ENCODE peak calls at places on chromosomes 3 and 15, in seven cellular contexts. E is GM20000, M is K562, G is upper lobe of right lung, T is AG09309, W is psoas muscle, A is cardiac fibroblast. B is an unnamed sample.

GRCh38 chr15:62708470-62708869 is 334.1 kb upstream of the TPM1 start:
- DNase-seq in E (no peak), M (no peak), G (no peak), T (no peak), W (no peak), A (no peak), B (no peak)

GRCh38 chr15:76968310-76968709 is 26.6 kb upstream of the PSTPIP1 start:
- DNase-seq in E (no peak), M (no peak), G (no peak), T (no peak), W (no peak), A (peak), B (no peak)

GRCh38 chr3:151931171-151931570 is 57.7 kb downstream of the SUCNR1 start:
- DNase-seq in E (no peak), M (no peak), G (no peak), T (no peak), W (no peak), A (no peak), B (no peak)

GRCh38 chr3:11226042-11226370 is 46.2 kb upstream of the ATG7 start:
- DNase-seq in E (no peak), M (no peak), G (no peak), T (no peak), W (no peak), A (no peak), B (no peak)

GRCh38 chr3:165667676-165668075 is 169.5 kb downstream of the BCHE start:
- DNase-seq in E (no peak), M (no peak), G (no peak), T (no peak), W (no peak), A (no peak), B (no peak)

GRCh38 chr3:177196473-177197040 is 725 bp downstream of the TBL1XR1 start:
- DNase-seq in E (peak), M (peak), G (peak), T (no peak), W (no peak), A (peak), B (peak)

GRCh38 chr3:138078901-138079344 is 36.5 kb downstream of the DZIP1L start:
- DNase-seq in E (no peak), M (no peak), G (no peak), T (peak), W (no peak), A (peak), B (no peak)

GRCh38 chr15:59186501-59186900 is 20.1 kb upstream of the LDHAL6B start:
- DNase-seq in E (no peak), M (no peak), G (no peak), T (no peak), W (no peak), A (no peak), B (no peak)

GRCh38 chr3:115792206-115792955 is 169.1 kb downstream of the GAP43 start:
- DNase-seq in E (peak), M (no peak), G (no peak), T (no peak), W (no peak), A (no peak), B (no peak)

GRCh38 chr3:39000008-39000450 is 51.7 kb downstream of the SCN11A start:
- DNase-seq in E (peak), M (peak), G (no peak), T (peak), W (no peak), A (peak), B (no peak)

DNA sequence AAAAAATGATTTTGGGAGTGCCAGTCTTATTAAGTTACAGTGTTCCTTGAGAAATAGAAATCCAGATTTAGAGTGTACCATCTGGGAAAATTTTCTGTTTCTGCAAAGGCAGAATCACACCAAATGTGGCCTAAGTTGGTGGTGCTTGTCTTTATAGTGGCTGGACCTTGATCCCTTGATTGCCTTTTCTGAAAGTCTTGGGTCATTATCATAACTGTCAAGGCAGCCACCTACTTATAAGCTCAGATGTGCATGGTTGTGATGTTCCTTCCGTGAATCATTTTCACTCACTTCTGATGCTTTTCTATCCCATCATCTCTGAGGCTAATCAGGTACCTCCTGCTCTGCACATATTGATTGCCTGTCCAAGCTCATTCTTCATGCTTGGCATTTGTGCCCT is 20.1 kb downstream of the CMSS1 start:
- DNase-seq in E (no peak), M (no peak), G (no peak), T (no peak), W (no peak), A (no peak), B (no peak)
- TF ChIP-seq CTCF in E (no peak), M (no peak), G (no peak), T (no peak), W (no peak), A (no peak), B (no peak)

DNA sequence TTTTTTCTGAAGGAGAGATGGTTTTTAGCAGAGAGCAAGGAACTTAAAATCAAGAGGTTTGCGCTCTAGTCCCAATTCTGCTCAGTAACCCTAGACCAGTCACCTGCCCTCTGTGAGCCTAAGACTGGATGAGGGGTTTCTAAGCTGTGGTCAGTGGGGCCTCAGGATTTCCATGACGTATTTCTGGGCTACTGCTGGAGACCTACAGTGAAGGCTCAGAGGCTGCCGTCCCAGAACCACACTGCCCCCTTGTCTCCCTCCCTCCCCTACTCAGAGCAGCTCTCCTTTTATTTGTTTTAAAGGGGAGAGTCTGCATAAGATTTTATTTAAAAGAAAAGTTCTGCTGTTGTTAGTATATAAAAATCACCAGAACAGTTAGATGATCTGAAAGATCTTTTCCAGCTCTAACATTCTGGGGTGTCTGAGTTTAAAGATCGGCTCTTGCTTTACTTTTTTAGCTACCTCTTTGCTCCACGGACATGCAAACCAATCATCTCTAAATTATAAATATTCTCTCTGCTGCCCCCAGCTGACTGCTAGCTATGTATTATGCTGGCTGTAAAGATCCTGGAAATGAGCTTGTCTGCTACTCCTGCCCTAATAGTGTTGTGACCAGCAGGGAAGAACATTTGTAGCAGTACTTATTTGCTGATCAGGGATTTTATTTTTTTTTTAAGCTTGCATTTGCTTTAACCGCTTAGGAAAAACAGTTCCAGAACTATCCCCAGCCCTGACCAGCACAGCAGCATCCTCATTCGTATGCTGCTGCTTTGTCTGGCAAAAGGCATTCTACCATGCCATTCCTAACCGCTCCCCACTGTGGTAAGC is 28.6 kb upstream of the NDUFB4 start:
- DNase-seq in E (no peak), M (no peak), G (no peak), T (no peak), W (no peak), A (peak), B (no peak)
- TF ChIP-seq CTCF in E (no peak), M (peak), G (peak), T (peak), W (peak), A (peak), B (no peak)

DNA sequence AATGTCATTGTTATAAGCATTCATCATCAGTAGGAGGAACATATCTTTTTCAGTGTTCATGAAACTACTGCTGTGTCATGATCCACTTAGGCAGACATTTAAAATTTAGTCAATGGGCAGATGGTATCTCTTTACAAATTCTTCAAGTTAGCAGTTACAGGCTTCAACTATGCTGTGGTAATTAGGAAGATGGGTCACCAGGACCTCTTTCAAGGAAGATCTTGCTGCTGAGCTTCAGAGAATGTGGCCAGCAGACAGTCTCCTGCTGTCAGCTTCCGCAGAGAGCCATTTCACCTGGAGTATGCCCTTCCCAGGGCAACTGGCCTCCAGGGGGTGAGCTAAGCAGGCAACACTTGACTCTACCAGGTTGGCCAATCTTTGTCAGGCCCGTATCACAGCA is 19.4 kb downstream of the IFT57 start:
- DNase-seq in E (no peak), M (no peak), G (no peak), T (peak), W (no peak), A (no peak), B (no peak)
- TF ChIP-seq CTCF in E (no peak), M (no peak), G (no peak), T (peak), W (no peak), A (no peak), B (no peak)

GRCh38 chr15:42593143-42593542 is 17.7 kb downstream of the STARD9 start:
- DNase-seq in E (no peak), M (no peak), G (no peak), T (no peak), W (peak), A (no peak), B (no peak)

GRCh38 chr15:42590619-42591237 is 15.3 kb downstream of the STARD9 start:
- DNase-seq in E (no peak), M (no peak), G (no peak), T (no peak), W (no peak), A (no peak), B (no peak)

GRCh38 chr15:42595641-42596240 is 20.3 kb downstream of the STARD9 start:
- DNase-seq in E (no peak), M (no peak), G (no peak), T (no peak), W (no peak), A (peak), B (no peak)

DNA sequence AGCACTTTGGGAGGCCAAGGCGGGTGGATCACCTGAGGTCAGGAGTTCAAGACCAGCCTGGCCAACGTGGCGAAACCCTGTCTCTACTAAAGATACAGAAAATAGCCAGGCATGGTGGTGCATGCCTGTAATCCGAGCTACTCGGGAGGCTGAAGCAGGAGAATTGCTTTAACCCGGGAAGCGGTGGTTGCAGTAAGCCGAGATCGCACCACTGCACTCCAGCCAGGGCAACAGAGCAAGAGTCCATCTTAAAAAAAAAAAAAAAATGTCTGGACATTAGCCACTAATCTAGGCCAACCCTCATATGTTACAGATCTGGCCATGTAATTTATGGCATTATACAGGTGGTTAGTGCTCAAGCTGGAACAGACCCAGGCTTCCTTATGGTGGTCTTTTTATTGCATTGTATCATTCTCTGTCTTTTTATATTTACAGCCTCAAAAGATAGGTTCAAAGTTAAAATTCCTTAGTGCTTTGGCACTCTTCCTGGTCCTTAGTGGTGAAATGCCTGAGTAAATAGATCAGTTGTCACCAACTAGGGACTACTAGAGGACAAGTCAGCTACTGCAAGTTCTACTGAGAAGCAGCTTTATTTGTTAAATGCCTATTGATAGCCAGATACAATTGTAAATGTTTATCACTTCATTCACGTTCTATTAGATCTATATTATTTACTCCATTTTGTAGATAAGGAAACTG is 16.0 kb downstream of the STARD9 start:
- DNase-seq in E (no peak), M (peak), G (no peak), T (no peak), W (no peak), A (peak), B (no peak)
- TF ChIP-seq CTCF in E (peak), M (peak), G (peak), T (peak), W (peak), A (peak), B (no peak)

GRCh38 chr3:133589503-133589902 is 16.0 kb downstream of the CDV3 start:
- DNase-seq in E (no peak), M (no peak), G (no peak), T (no peak), W (no peak), A (no peak), B (no peak)

GRCh38 chr3:133588035-133588434 is 14.5 kb downstream of the CDV3 start:
- DNase-seq in E (no peak), M (no peak), G (no peak), T (no peak), W (no peak), A (no peak), B (no peak)

GRCh38 chr3:133591271-133591742 is 17.8 kb downstream of the CDV3 start:
- DNase-seq in E (no peak), M (no peak), G (no peak), T (no peak), W (no peak), A (peak), B (no peak)

GRCh38 chr3:133592843-133593242 is 19.4 kb downstream of the CDV3 start:
- DNase-seq in E (no peak), M (no peak), G (no peak), T (no peak), W (no peak), A (no peak), B (no peak)

GRCh38 chr3:133588784-133589465 is 15.4 kb downstream of the CDV3 start:
- DNase-seq in E (no peak), M (no peak), G (no peak), T (no peak), W (no peak), A (peak), B (no peak)
- TF ChIP-seq CTCF in E (no peak), M (no peak), G (no peak), T (no peak), W (no peak), A (no peak), B (no peak)

GRCh38 chr15:66018178-66018797 is 149.0 kb downstream of the RAB11A start:
- DNase-seq in E (no peak), M (no peak), G (no peak), T (no peak), W (no peak), A (no peak), B (no peak)

GRCh38 chr15:66017009-66017408 is 147.7 kb downstream of the RAB11A start:
- DNase-seq in E (no peak), M (peak), G (no peak), T (no peak), W (no peak), A (no peak), B (no peak)

GRCh38 chr15:66014022-66014421 is 144.7 kb downstream of the RAB11A start:
- DNase-seq in E (no peak), M (no peak), G (no peak), T (no peak), W (no peak), A (no peak), B (no peak)

GRCh38 chr15:66014639-66015182 is 145.4 kb downstream of the RAB11A start:
- DNase-seq in E (no peak), M (no peak), G (no peak), T (no peak), W (no peak), A (no peak), B (no peak)

GRCh38 chr15:66016199-66016598 is 146.9 kb downstream of the RAB11A start:
- DNase-seq in E (no peak), M (no peak), G (no peak), T (no peak), W (no peak), A (no peak), B (no peak)
- TF ChIP-seq CTCF in E (no peak), M (no peak), G (no peak), T (no peak), W (no peak), A (no peak), B (no peak)

GRCh38 chr3:14231145-14231990 is 52.8 kb downstream of the LSM3 start:
- DNase-seq in E (no peak), M (no peak), G (no peak), T (no peak), W (no peak), A (no peak), B (no peak)

GRCh38 chr3:14231998-14232501 is 53.4 kb downstream of the LSM3 start:
- DNase-seq in E (no peak), M (no peak), G (no peak), T (no peak), W (no peak), A (no peak), B (no peak)

GRCh38 chr3:14228611-14229470 is 50.2 kb downstream of the LSM3 start:
- DNase-seq in E (no peak), M (no peak), G (no peak), T (no peak), W (no peak), A (no peak), B (no peak)

GRCh38 chr3:14227866-14228265 is 49.2 kb downstream of the LSM3 start:
- DNase-seq in E (no peak), M (no peak), G (no peak), T (no peak), W (no peak), A (no peak), B (no peak)

DNA sequence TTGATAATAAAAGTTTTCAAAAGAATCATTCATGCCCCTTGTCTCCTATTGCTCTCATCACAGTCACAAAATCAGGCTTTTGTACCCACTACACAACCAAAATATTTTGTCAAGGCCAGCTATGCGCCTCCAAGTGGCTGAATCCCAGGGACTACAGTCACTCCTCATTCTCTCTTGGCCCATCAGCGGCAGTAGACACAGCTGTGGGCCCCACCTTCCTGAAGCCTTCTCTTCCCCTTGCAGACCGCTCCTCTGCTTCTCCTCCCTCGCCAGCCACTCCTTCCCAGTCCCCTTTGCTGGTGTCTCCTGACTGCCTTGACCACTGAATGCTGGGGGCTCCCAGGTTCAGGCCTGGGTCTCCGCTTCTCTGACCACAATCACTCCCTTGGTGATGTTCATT is 52.1 kb downstream of the LSM3 start:
- DNase-seq in E (no peak), M (peak), G (no peak), T (no peak), W (no peak), A (no peak), B (no peak)
- TF ChIP-seq CTCF in E (no peak), M (peak), G (no peak), T (no peak), W (no peak), A (no peak), B (no peak)

GRCh38 chr15:94036156-94036555 is 195.2 kb upstream of the MCTP2 start:
- DNase-seq in E (no peak), M (no peak), G (no peak), T (no peak), W (no peak), A (no peak), B (no peak)

GRCh38 chr15:94042163-94042954 is 189.0 kb upstream of the MCTP2 start:
- DNase-seq in E (no peak), M (no peak), G (no peak), T (no peak), W (no peak), A (peak), B (no peak)

GRCh38 chr15:94041731-94042130 is 189.6 kb upstream of the MCTP2 start:
- DNase-seq in E (no peak), M (no peak), G (no peak), T (no peak), W (no peak), A (no peak), B (no peak)

DNA sequence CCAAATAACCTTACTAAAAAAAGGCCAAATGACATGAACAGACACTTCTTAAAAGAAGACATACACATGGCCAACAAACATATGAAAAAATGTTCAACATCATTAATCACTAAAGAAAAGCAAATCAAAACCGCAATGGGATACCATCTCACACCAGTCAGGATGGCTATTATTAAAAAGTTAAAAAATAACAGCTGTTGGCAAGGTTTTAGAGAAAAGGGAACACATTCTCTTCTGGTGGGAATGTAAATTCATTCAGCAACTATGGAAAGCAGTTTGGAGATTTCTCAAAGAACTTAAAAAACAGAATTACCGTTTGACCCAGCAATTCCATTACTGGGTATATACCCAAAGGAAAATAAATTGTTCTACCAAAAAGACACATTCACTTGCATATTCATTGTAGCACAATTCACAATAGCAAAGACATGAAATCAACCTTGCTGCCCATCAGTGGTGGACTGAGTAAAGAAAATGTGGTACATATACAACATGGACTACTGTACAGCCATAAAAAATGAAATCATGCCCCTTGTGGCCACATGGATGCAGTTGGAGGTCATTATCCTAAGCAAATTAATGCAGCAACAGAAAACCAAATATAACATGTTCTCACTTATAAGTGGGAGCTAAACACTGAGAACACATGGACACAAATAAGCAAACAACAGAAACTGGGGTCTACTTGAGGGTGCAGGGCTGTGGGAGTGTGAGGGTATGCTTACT is 190.7 kb upstream of the MCTP2 start:
- DNase-seq in E (no peak), M (no peak), G (no peak), T (no peak), W (no peak), A (no peak), B (no peak)
- TF ChIP-seq CTCF in E (no peak), M (no peak), G (no peak), T (no peak), W (no peak), A (no peak), B (peak)

B was measured in endothelial cell.